ENCODE peak calls at places on chromosomes 2 and 18, in ten cellular contexts. W is esophagus squamous epithelium, I is neural crest cell, Z is RWPE1, Y is HFFc6, P is stomach, A is PC-9, K is heart left ventricle, H is A549, G is tibial artery. X is an unnamed sample.
A peak's percentile ranks its signal among the peaks of the same experiment; 100 is the strongest.

GRCh38 chr2:241724975-241725870 is 9.2 kb upstream of the D2HGDH start:
- DNase-seq in Z (no peak), Y (no peak), K (no peak), H (no peak), G (no peak), A (no peak), W (no peak), P (no peak), I (no peak), X (no peak)

GRCh38 chr2:112166801-112167499 is 28.8 kb downstream of the FBLN7 start:
- DNase-seq in G (peak; percentile 32), Z (no peak), H (no peak), P (no peak), A (no peak), Y (no peak), K (no peak), I (no peak), W (no peak), X (no peak)

GRCh38 chr2:20025065-20025786 is 12.8 kb upstream of the MATN3 start:
- DNase-seq in P (no peak), A (peak; percentile 43), H (no peak), W (no peak), Y (peak; percentile 48), G (no peak), Z (no peak), K (no peak), I (no peak), X (no peak)

GRCh38 chr2:78465707-78466106 is 559.8 kb upstream of the REG3G start:
- DNase-seq in A (no peak), Y (no peak), P (no peak), H (no peak), Z (no peak), G (no peak), I (no peak), K (no peak), W (no peak), X (no peak)

GRCh38 chr18:3458378-3458777 is 8.4 kb downstream of the TGIF1 start:
- DNase-seq in K (no peak), A (no peak), W (no peak), G (no peak), H (no peak), P (no peak), I (no peak), Z (no peak), Y (no peak), X (no peak)

GRCh38 chr18:48676756-48677368 is 138.0 kb downstream of the CTIF start:
- DNase-seq in K (peak; percentile 79), W (no peak), Z (peak; percentile 11), Y (peak; percentile 5), P (peak; percentile 65), A (no peak), H (peak; percentile 41), G (peak; percentile 86), I (peak; percentile 78), X (peak; percentile 67)

GRCh38 chr2:219642064-219642444 is 14.6 kb downstream of the SLC4A3 start:
- DNase-seq in Y (no peak), Z (no peak), P (no peak), A (no peak), W (no peak), K (no peak), H (no peak), G (no peak), I (no peak), X (no peak)

GRCh38 chr18:29378739-29379138 is 1201.8 kb upstream of the CDH2 start:
- DNase-seq in I (no peak), P (no peak), G (no peak), Z (no peak), Y (no peak), H (no peak), K (no peak), A (no peak), W (no peak), X (no peak)

GRCh38 chr2:29015701-29016470 is 34.8 kb downstream of the TOGARAM2 start:
- DNase-seq in W (no peak), Z (no peak), I (no peak), H (no peak), P (no peak), G (no peak), Y (no peak), A (no peak), K (peak; percentile 86), X (no peak)

GRCh38 chr18:45617284-45617683 is 2.0 kb downstream of the SLC14A2 start:
- DNase-seq in H (peak; percentile 17), K (peak; percentile 84), W (peak; percentile 12), Z (peak; percentile 85), G (peak; percentile 97), Y (peak; percentile 79), P (peak; percentile 58), A (peak; percentile 66), I (no peak), X (no peak)
- TF ChIP-seq CTCF in H (no peak), K (no peak), W (no peak), Z (no peak), G (no peak), Y (no peak), P (no peak), A (no peak), I (no peak), X (no peak)

DNA sequence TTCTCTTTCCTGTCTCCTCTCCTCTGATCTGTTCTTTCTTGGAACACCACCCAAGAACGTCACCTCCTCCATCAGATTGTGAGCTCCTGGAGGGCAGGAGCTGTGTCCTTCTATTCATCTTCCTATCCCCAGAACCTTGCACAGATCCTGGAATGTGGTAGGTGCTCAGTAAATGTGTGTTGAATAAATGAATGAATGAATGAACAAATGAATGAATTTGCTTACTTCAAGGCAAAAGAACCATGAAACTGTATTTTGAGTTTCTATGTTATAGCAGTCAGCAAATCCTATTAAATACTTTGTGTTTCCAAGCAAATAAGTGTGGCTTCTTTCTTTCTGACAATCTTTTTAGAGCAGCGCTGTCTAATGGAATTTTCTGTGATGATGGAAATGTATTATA is 14.8 kb downstream of the FABP1 start:
- DNase-seq in K (no peak), G (no peak), I (no peak), W (no peak), A (no peak), Z (no peak), H (no peak), Y (no peak), P (no peak), X (no peak)
- TF ChIP-seq CTCF in K (no peak), G (no peak), I (no peak), W (no peak), A (no peak), Z (no peak), H (no peak), Y (no peak), P (no peak), X (no peak)

DNA sequence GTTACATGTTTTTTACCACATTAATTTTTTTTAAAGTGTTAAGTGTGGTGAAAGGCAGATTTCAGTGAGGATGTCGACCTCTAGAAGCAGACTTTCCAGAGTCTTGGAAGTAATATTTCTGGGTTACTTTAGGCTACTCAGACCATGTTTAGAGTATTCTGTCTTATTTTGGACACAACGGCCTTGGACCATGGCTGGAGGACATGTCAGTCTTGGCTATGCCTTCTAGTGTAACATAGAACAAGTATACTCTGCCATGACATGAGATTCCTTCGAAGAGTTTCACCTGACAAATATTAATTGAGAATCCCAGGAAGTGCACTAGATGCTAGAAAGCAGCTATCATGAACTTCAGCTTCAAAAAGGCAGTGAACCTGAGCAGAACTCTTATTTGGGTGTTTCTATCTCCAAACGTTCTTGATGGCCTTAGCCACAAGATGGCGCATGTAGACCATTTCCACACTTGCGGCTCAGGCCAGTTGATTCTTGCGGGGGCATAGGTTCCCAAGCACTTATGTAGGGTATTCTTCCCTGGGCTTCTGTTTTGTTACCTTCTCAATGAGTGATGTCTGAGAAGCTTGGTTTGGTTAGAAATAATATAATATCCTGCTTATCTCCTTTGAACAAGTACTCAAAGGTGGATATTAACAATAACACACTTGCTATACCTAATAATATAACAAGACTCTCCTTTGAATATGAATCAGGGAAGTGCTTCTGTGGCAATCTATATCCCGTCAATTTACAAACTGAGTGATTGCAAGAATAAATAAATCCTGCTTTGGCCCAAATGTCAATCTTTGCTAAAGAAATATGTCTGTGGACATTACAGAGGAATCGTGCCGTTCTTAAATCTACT is 62.0 kb downstream of the CACNB4 start:
- DNase-seq in K (peak; percentile 54), P (peak; percentile 75), A (no peak), W (no peak), Y (peak; percentile 55), H (peak; percentile 42), I (peak; percentile 74), Z (peak; percentile 60), G (peak; percentile 73), X (no peak)
- TF ChIP-seq CTCF in K (peak; percentile 85), P (peak; percentile 66), A (peak; percentile 86), W (peak; percentile 73), Y (peak; percentile 90), H (peak; percentile 93), I (peak; percentile 86), Z (peak; percentile 85), G (peak; percentile 68), X (peak; percentile 55)

GRCh38 chr2:5364361-5364760 is 327.8 kb upstream of the SOX11 start:
- DNase-seq in P (no peak), W (no peak), A (no peak), H (no peak), I (no peak), Z (no peak), K (no peak), G (no peak), Y (no peak), X (no peak)

GRCh38 chr2:5368263-5368662 is 323.9 kb upstream of the SOX11 start:
- DNase-seq in K (no peak), Y (no peak), I (no peak), H (no peak), G (no peak), Z (no peak), A (no peak), W (no peak), P (no peak), X (no peak)

GRCh38 chr2:5367321-5367720 is 324.9 kb upstream of the SOX11 start:
- DNase-seq in A (no peak), Z (no peak), K (no peak), P (no peak), W (no peak), I (no peak), H (no peak), G (no peak), Y (no peak), X (no peak)

GRCh38 chr2:5360081-5360480 is 332.1 kb upstream of the SOX11 start:
- DNase-seq in I (no peak), P (no peak), G (no peak), W (no peak), A (no peak), Z (no peak), H (no peak), Y (no peak), K (no peak), X (no peak)

GRCh38 chr2:5365871-5366461 is 326.2 kb upstream of the SOX11 start:
- DNase-seq in Z (peak; percentile 27), P (peak; percentile 68), Y (no peak), H (peak; percentile 25), A (peak; percentile 38), K (peak; percentile 50), I (peak; percentile 87), G (no peak), W (no peak), X (peak; percentile 82)
- TF ChIP-seq CTCF in Z (peak; percentile 58), P (peak; percentile 51), Y (peak; percentile 65), H (no peak), A (peak; percentile 87), K (peak; percentile 66), I (peak; percentile 93), G (no peak), W (peak; percentile 47), X (peak; percentile 98)

GRCh38 chr2:43192039-43192438 is 34.4 kb downstream of the ZFP36L2 start:
- DNase-seq in Y (no peak), G (no peak), P (no peak), A (no peak), I (no peak), H (no peak), Z (no peak), W (no peak), K (no peak), X (no peak)
- TF ChIP-seq CTCF in Y (peak; percentile 54), G (no peak), P (no peak), A (peak; percentile 23), I (peak; percentile 44), H (no peak), Z (no peak), W (no peak), K (no peak), X (no peak)